ENCODE peak calls at places on chromosomes 16 and 17, in four cellular contexts. One of them, this sample, is unnamed.

GRCh38 chr17:81307636-81308035 is 12.5 kb upstream of the SLC38A10 start:
- DNase-seq in H9: no peak
- DNase-seq in HCT116: no peak
- DNase-seq in hepatocyte: no peak
- DNase-seq in this sample: no peak

GRCh38 chr16:7303677-7304200 is 28.9 kb upstream of the RBFOX1 start:
- DNase-seq in H9: peak; percentile 48
- DNase-seq in HCT116: no peak
- DNase-seq in hepatocyte: no peak
- DNase-seq in this sample: no peak

GRCh38 chr17:79800325-79801155 is 3.7 kb upstream of the CBX8 start:
- DNase-seq in H9: peak; percentile 93
- DNase-seq in HCT116: peak; percentile 50
- DNase-seq in hepatocyte: peak; percentile 76
- DNase-seq in this sample: no peak

GRCh38 chr17:19579867-19580565 is 46.4 kb downstream of the SLC47A1 start:
- DNase-seq in H9: peak; percentile 54
- DNase-seq in HCT116: no peak
- DNase-seq in hepatocyte: no peak
- DNase-seq in this sample: no peak

GRCh38 chr16:76535-77272 is 1.3 kb upstream of the MPG start:
- DNase-seq in H9: no peak
- DNase-seq in HCT116: no peak
- DNase-seq in hepatocyte: peak; percentile 77
- DNase-seq in this sample: peak; percentile 74

GRCh38 chr17:57819867-57820266 is 30.0 kb downstream of the MRPS23 start:
- DNase-seq in H9: no peak
- DNase-seq in HCT116: no peak
- DNase-seq in hepatocyte: no peak
- DNase-seq in this sample: no peak

GRCh38 chr17:49963626-49964538 is 5.1 kb upstream of the DLX4 start:
- DNase-seq in H9: peak; percentile 69
- DNase-seq in HCT116: no peak
- DNase-seq in hepatocyte: no peak
- DNase-seq in this sample: no peak

GRCh38 chr17:7719661-7720060 is 2.1 kb downstream of the DNAH2 start:
- DNase-seq in H9: no peak
- DNase-seq in HCT116: no peak
- DNase-seq in hepatocyte: no peak
- DNase-seq in this sample: no peak

GRCh38 chr16:46859719-46860152 is 24.4 kb upstream of the GPT2 start:
- DNase-seq in H9: no peak
- DNase-seq in HCT116: peak; percentile 83
- DNase-seq in hepatocyte: peak; percentile 56
- DNase-seq in this sample: no peak

GRCh38 chr16:27373312-27373711 is 28.7 kb upstream of the IL21R start:
- DNase-seq in H9: no peak
- DNase-seq in HCT116: no peak
- DNase-seq in hepatocyte: no peak
- DNase-seq in this sample: no peak

GRCh38 chr16:27369806-27370205 is 32.2 kb upstream of the IL21R start:
- DNase-seq in H9: no peak
- DNase-seq in HCT116: no peak
- DNase-seq in hepatocyte: no peak
- DNase-seq in this sample: no peak

GRCh38 chr16:27367463-27368357 is 34.3 kb upstream of the IL21R start:
- DNase-seq in H9: peak; percentile 81
- DNase-seq in HCT116: peak; percentile 63
- DNase-seq in hepatocyte: peak; percentile 86
- DNase-seq in this sample: peak; percentile 53

GRCh38 chr16:27368358-27368722 is 33.6 kb upstream of the IL21R start:
- DNase-seq in H9: no peak
- DNase-seq in HCT116: no peak
- DNase-seq in hepatocyte: no peak
- DNase-seq in this sample: no peak

DNA sequence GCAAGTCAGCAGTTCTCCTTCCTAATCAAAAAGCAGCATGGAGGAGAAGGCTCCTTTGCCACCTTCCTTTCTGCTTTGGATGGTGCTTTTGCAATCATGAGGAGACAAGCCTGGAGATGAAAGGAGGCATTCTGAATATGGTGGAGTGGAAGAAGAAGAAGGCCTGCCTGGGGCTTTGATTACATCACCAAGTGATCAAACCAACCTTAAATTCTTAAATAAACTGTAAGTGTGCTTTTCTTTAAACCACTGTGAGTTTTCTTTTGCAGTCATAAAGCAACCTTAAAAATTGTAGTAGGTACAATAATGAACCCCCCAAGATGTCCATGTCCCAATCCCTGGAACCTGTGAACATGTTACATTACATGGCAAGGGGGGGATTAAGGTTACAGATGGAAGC is 31.7 kb upstream of the IL21R start:
- DNase-seq in H9: no peak
- DNase-seq in HCT116: no peak
- DNase-seq in hepatocyte: no peak
- DNase-seq in this sample: no peak
- H3K4me1 ChIP-seq in H9: no peaks in the 10 kb centered on the region
- H3K4me1 ChIP-seq in HCT116: peaks cover 4% of the 10 kb centered on the region
- H3K4me1 ChIP-seq in hepatocyte: peaks cover 5% of the 10 kb centered on the region
- H3K4me1 ChIP-seq in this sample: peaks cover 10% of the 10 kb centered on the region

GRCh38 chr16:3321802-3322201 is 16.5 kb downstream of the ZNF75A start:
- DNase-seq in H9: no peak
- DNase-seq in HCT116: no peak
- DNase-seq in hepatocyte: no peak
- DNase-seq in this sample: no peak

GRCh38 chr16:3311496-3311895 is 6.2 kb downstream of the ZNF75A start:
- DNase-seq in H9: no peak
- DNase-seq in HCT116: no peak
- DNase-seq in hepatocyte: no peak
- DNase-seq in this sample: no peak

GRCh38 chr16:3317315-3317999 is 12.2 kb downstream of the ZNF75A start:
- DNase-seq in H9: no peak
- DNase-seq in HCT116: no peak
- DNase-seq in hepatocyte: no peak
- DNase-seq in this sample: no peak
- H3K9me3 ChIP-seq in H9: peaks cover 88% of the 10 kb centered on the region
- H3K9me3 ChIP-seq in HCT116: peaks cover 34% of the 10 kb centered on the region
- H3K9me3 ChIP-seq in hepatocyte: peaks cover 71% of the 10 kb centered on the region
- H3K9me3 ChIP-seq in this sample: peaks cover 99% of the 10 kb centered on the region

DNA sequence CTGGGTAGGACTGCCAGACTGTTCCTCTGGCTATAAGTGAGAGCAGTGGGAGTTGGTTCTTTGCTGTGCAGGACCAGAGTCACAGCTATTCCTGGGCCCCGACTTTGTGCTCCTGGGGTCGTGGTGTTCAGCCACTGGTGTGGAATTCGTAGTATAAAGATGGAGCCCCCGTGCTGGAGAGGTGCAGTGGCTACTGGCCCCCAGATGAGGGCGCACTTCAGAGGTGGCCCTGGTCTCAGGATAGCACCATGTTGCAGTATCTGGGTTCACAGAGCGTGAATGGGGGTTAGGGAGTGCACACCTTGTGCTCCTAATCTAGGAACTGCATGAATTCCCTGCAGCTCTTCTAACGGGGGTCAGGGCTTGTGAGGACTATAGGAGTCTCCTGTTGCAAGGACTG is 21.1 kb downstream of the TANC2 start:
- DNase-seq in H9: peak; percentile 63
- DNase-seq in HCT116: no peak
- DNase-seq in hepatocyte: no peak
- DNase-seq in this sample: no peak
- H3K4me1 ChIP-seq in H9: no peaks in the 10 kb centered on the region
- H3K4me1 ChIP-seq in HCT116: no peaks in the 10 kb centered on the region
- H3K4me1 ChIP-seq in hepatocyte: no peaks in the 10 kb centered on the region
- H3K4me1 ChIP-seq in this sample: no peaks in the 10 kb centered on the region

GRCh38 chr16:63938661-63939060 is 1183.2 kb downstream of the CDH11 start:
- DNase-seq in H9: no peak
- DNase-seq in HCT116: no peak
- DNase-seq in hepatocyte: no peak
- DNase-seq in this sample: no peak
- H3K9me3 ChIP-seq in H9: no peaks in the 10 kb centered on the region
- H3K9me3 ChIP-seq in HCT116: peaks cover 11% of the 10 kb centered on the region
- H3K9me3 ChIP-seq in hepatocyte: no peaks in the 10 kb centered on the region
- H3K9me3 ChIP-seq in this sample: no peaks in the 10 kb centered on the region

GRCh38 chr16:54842743-54843423 is 87.8 kb upstream of the IRX5 start:
- DNase-seq in H9: no peak
- DNase-seq in HCT116: no peak
- DNase-seq in hepatocyte: no peak
- DNase-seq in this sample: no peak

GRCh38 chr16:54847207-54847606 is 83.5 kb upstream of the IRX5 start:
- DNase-seq in H9: no peak
- DNase-seq in HCT116: no peak
- DNase-seq in hepatocyte: peak; percentile 47
- DNase-seq in this sample: no peak

GRCh38 chr16:54847609-54848008 is 83.1 kb upstream of the IRX5 start:
- DNase-seq in H9: no peak
- DNase-seq in HCT116: no peak
- DNase-seq in hepatocyte: no peak
- DNase-seq in this sample: no peak

GRCh38 chr16:54846761-54847160 is 83.9 kb upstream of the IRX5 start:
- DNase-seq in H9: no peak
- DNase-seq in HCT116: no peak
- DNase-seq in hepatocyte: peak; percentile 68
- DNase-seq in this sample: no peak

DNA sequence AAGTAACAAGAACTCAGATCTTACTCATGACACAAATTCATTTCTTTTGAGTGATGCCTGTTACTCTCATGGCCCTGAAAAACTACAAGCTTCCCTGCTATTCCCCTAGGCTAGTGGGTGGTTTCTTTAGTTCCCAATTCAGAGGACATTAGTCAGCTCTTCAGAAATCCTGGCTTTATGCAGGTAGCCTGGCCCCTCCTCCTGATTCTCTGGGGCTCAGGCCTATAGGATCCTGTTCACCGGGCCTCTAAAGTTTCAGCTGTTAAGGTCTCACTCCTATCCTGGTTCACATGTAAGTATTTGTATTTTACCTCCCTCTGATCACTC is 87.3 kb upstream of the IRX5 start:
- DNase-seq in H9: no peak
- DNase-seq in HCT116: no peak
- DNase-seq in hepatocyte: no peak
- DNase-seq in this sample: no peak
- H3K4me1 ChIP-seq in H9: no peaks in the 10 kb centered on the region
- H3K4me1 ChIP-seq in HCT116: peaks cover 12% of the 10 kb centered on the region
- H3K4me1 ChIP-seq in hepatocyte: no peaks in the 10 kb centered on the region
- H3K4me1 ChIP-seq in this sample: peaks cover 8% of the 10 kb centered on the region

DNA sequence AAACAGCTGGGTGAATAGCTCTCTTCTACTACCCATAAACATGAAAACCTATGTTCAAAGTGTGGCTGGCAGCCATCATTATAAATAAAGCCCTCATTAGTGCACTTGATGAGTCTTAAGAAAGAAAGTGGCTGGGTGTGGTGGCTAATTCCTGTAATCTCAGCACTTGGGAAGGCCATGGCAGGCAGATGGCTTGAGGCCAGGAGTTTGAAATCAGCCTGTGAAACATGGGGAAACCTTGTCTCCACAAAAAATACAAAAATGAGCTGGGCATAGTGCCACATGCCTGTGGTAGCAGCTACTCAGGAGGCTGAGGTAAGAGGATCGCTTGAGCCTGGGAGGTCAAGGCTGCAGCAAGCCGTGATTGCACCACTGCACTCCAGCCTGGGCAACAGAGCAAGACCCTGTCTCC is 28.3 kb upstream of the APPBP2 start:
- DNase-seq in H9: no peak
- DNase-seq in HCT116: no peak
- DNase-seq in hepatocyte: no peak
- DNase-seq in this sample: no peak
- H3K9me3 ChIP-seq in H9: peaks cover 10% of the 10 kb centered on the region
- H3K9me3 ChIP-seq in HCT116: peaks cover 19% of the 10 kb centered on the region
- H3K9me3 ChIP-seq in hepatocyte: no peaks in the 10 kb centered on the region
- H3K9me3 ChIP-seq in this sample: no peaks in the 10 kb centered on the region